ENCODE peak calls at places on chromosomes 1 and 21, in four cellular contexts. K is A549, Z is SK-N-SH, S is DND-41. D is an unnamed sample.

GRCh38 chr1:1020000-1020404 is at the start of gene AGRN:
- DNase-seq in Z (peak; percentile 92), S (peak; percentile 42), K (no peak), D (no peak)

GRCh38 chr1:193058529-193059281 is 455 bp downstream of the UCHL5 start:
- DNase-seq in K (peak; percentile 22), Z (peak; percentile 26), S (peak; percentile 66), D (peak; percentile 91)

GRCh38 chr1:61081135-61081636 is 1.2 kb upstream of the NFIA start:
- DNase-seq in Z (no peak), K (no peak), S (no peak), D (no peak)

GRCh38 chr1:94801919-94802546 is 18.1 kb upstream of the SLC44A3 start:
- DNase-seq in S (peak; percentile 50), Z (peak; percentile 47), K (peak; percentile 44), D (peak; percentile 32)

GRCh38 chr1:46690931-46691411 is 19.3 kb downstream of the TEX38 start:
- DNase-seq in Z (no peak), S (no peak), K (no peak), D (no peak)

GRCh38 chr1:45679123-45679522 is 7.2 kb downstream of the GPBP1L1 start:
- DNase-seq in K (no peak), S (no peak), Z (no peak), D (no peak)

GRCh38 chr1:62286778-62287224 is 32.4 kb downstream of the KANK4 start:
- DNase-seq in S (no peak), K (no peak), Z (no peak), D (no peak)

GRCh38 chr1:160406131-160406968 is 6.0 kb downstream of the VANGL2 start:
- DNase-seq in S (no peak), K (no peak), Z (no peak), D (no peak)

GRCh38 chr1:230167419-230167852 is 100.4 kb downstream of the GALNT2 start:
- DNase-seq in K (peak; percentile 62), Z (peak; percentile 79), S (peak; percentile 67), D (peak; percentile 77)

GRCh38 chr1:91754348-91754747 is 131.6 kb downstream of the TGFBR3 start:
- DNase-seq in S (no peak), Z (no peak), K (no peak), D (peak; percentile 65)

GRCh38 chr1:207831517-207832327 is 79.2 kb downstream of the CD34 start:
- DNase-seq in Z (no peak), S (no peak), K (no peak), D (peak; percentile 92)

GRCh38 chr1:156602557-156602993 is 1.3 kb upstream of the GPATCH4 start:
- DNase-seq in Z (no peak), S (no peak), K (peak; percentile 45), D (peak; percentile 43)
- TF ChIP-seq CTCF in Z (peak; percentile 63), S (peak; percentile 47), K (peak; percentile 63), D (peak; percentile 47)

DNA sequence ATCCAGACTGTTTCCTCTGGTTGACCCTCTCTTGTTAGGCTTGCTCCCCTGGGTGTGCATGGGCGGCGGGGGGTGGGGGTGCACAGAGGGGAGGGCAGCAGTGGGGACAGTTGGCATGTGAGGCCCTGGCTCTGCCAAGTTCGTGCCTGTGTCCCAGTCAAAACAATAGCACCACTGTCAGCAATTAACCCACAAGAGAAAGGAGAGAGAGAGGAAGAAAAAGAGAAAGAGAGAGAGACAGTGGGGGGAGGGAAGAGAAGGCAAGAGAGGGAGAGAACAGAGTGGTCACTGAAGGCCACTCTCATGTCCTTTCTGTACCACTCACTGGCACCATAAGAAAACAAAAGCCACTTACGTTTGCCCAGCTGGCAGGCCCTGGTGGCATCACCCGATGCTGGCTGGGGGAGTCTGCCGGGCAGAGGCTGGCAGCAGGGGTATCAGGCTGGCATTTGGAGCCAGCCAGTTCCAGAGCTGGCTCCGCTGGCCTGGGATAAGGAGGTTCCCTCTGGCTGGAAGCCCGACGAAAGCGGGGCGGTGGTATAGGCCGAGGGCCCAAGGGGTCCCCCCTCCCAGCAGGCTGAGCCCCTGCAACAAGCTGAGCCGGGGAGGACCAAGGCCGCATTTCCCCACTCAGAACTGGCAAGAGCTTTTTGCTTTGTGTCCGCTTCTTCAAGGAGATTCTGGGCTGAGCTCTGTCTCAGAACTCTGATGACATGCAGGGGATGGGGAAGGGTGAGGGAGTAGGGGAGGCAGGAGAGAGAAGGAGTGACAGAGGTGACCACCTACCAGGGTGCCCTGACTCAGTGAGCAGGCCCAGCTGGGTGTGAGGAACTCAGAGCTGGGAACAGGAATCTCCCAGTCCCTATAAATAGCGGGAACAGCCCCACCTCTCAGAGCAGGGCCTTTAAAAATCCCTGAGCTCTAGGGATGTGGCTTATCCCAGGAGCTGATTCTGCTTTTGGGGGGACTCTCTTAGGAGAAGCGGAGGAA is 27.9 kb downstream of the PIK3C2B start:
- DNase-seq in S (no peak), K (no peak), Z (no peak), D (no peak)
- H3K4me3 ChIP-seq in S (no peak overlapping the region), K (no peak overlapping the region), Z (no peak overlapping the region), D (no peak overlapping the region)

GRCh38 chr21:41220208-41220733 is 52.3 kb downstream of the BACE2 start:
- DNase-seq in K (no peak), S (no peak), Z (no peak), D (no peak)
- TF ChIP-seq CTCF in K (no peak), S (no peak), Z (no peak), D (no peak)

GRCh38 chr1:224052767-224053166 is 61.1 kb upstream of the FBXO28 start:
- DNase-seq in K (no peak), S (no peak), Z (no peak), D (no peak)
- H3K4me3 ChIP-seq in K (no peak overlapping the region), S (no peak overlapping the region), Z (no peak overlapping the region), D (no peak overlapping the region)

DNA sequence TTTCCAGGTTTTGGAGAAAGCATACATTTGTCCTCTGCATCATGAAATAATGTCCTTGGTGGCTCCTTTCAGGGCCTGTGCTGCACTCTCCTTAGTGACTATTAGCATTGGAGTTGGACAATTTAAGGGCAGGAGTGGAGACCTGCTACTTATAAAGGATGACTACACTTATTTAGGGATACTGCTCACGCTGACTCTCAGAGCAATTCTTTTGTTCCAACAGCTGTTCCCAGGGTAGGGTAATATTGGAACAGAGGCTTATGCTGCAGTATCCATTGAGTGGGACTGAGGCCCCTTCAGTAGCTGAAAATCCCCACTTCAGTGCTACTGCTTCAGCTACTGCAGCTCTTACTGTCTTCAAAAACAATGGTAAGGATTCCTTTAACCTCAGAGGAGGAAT is 84.6 kb downstream of the GPR88 start:
- DNase-seq in S (no peak), K (no peak), Z (no peak), D (no peak)
- TF ChIP-seq CTCF in S (no peak), K (no peak), Z (no peak), D (no peak)